ENCODE peak calls at places on chromosomes 6 and 20, in six cellular contexts. One of them, this sample, is unnamed.

GRCh38 chr6:145153495-145153894 is 581.8 kb downstream of the EPM2A start:
- DNase-seq in BE2C: no peak
- DNase-seq in colonic mucosa: no peak
- DNase-seq in heart left ventricle: no peak
- DNase-seq in stomach: no peak
- DNase-seq in IMR-90: no peak
- DNase-seq in this sample: no peak

GRCh38 chr6:145442110-145442509 is 293.2 kb downstream of the EPM2A start:
- DNase-seq in BE2C: no peak
- DNase-seq in colonic mucosa: no peak
- DNase-seq in heart left ventricle: no peak
- DNase-seq in stomach: no peak
- DNase-seq in IMR-90: no peak
- DNase-seq in this sample: no peak

GRCh38 chr6:13146429-13146828 is 181.9 kb downstream of the TBC1D7 start:
- DNase-seq in BE2C: no peak
- DNase-seq in colonic mucosa: no peak
- DNase-seq in heart left ventricle: no peak
- DNase-seq in stomach: no peak
- DNase-seq in IMR-90: no peak
- DNase-seq in this sample: peak; percentile 65

GRCh38 chr6:28003059-28003458 is 46.0 kb downstream of the OR2B6 start:
- DNase-seq in BE2C: no peak
- DNase-seq in colonic mucosa: peak; percentile 32
- DNase-seq in heart left ventricle: no peak
- DNase-seq in stomach: no peak
- DNase-seq in IMR-90: no peak
- DNase-seq in this sample: no peak

GRCh38 chr6:31228484-31228883 is 43.4 kb downstream of the HLA-C start:
- DNase-seq in BE2C: no peak
- DNase-seq in colonic mucosa: peak; percentile 62
- DNase-seq in heart left ventricle: no peak
- DNase-seq in stomach: no peak
- DNase-seq in IMR-90: no peak
- DNase-seq in this sample: no peak

GRCh38 chr6:132530293-132530974 is 7.6 kb upstream of the TAAR9 start:
- DNase-seq in BE2C: peak; percentile 71
- DNase-seq in colonic mucosa: peak; percentile 74
- DNase-seq in heart left ventricle: peak; percentile 26
- DNase-seq in stomach: peak; percentile 57
- DNase-seq in IMR-90: peak; percentile 69
- DNase-seq in this sample: peak; percentile 82

GRCh38 chr6:36956111-36956820 is 1.7 kb downstream of the PI16 start:
- DNase-seq in BE2C: no peak
- DNase-seq in colonic mucosa: no peak
- DNase-seq in heart left ventricle: no peak
- DNase-seq in stomach: peak; percentile 63
- DNase-seq in IMR-90: no peak
- DNase-seq in this sample: no peak

GRCh38 chr6:21831531-21832291 is 238.2 kb downstream of the SOX4 start:
- DNase-seq in BE2C: no peak
- DNase-seq in colonic mucosa: no peak
- DNase-seq in heart left ventricle: no peak
- DNase-seq in stomach: no peak
- DNase-seq in IMR-90: peak; percentile 55
- DNase-seq in this sample: no peak

GRCh38 chr6:3359091-3359752 is 97.6 kb downstream of the SLC22A23 start:
- DNase-seq in BE2C: no peak
- DNase-seq in colonic mucosa: no peak
- DNase-seq in heart left ventricle: no peak
- DNase-seq in stomach: no peak
- DNase-seq in IMR-90: peak; percentile 31
- DNase-seq in this sample: no peak

GRCh38 chr20:24972341-24972740 is 20.2 kb downstream of the APMAP start:
- DNase-seq in BE2C: no peak
- DNase-seq in colonic mucosa: peak; percentile 10
- DNase-seq in heart left ventricle: no peak
- DNase-seq in stomach: no peak
- DNase-seq in IMR-90: no peak
- DNase-seq in this sample: no peak

GRCh38 chr6:76742919-76743318 is 670.5 kb upstream of the IMPG1 start:
- DNase-seq in BE2C: no peak
- DNase-seq in colonic mucosa: no peak
- DNase-seq in heart left ventricle: no peak
- DNase-seq in stomach: no peak
- DNase-seq in IMR-90: no peak
- DNase-seq in this sample: no peak

GRCh38 chr6:158784505-158784904 is 34.7 kb downstream of the EZR start:
- DNase-seq in BE2C: no peak
- DNase-seq in colonic mucosa: no peak
- DNase-seq in heart left ventricle: no peak
- DNase-seq in stomach: peak; percentile 24
- DNase-seq in IMR-90: peak; percentile 70
- DNase-seq in this sample: no peak

GRCh38 chr6:51025082-51025777 is 206.6 kb downstream of the TFAP2B start:
- DNase-seq in BE2C: no peak
- DNase-seq in colonic mucosa: no peak
- DNase-seq in heart left ventricle: no peak
- DNase-seq in stomach: no peak
- DNase-seq in IMR-90: peak; percentile 7
- DNase-seq in this sample: no peak

GRCh38 chr6:28449056-28449455 is 5.8 kb upstream of the ZSCAN23 start:
- DNase-seq in BE2C: no peak
- DNase-seq in colonic mucosa: no peak
- DNase-seq in heart left ventricle: no peak
- DNase-seq in stomach: no peak
- DNase-seq in IMR-90: no peak
- DNase-seq in this sample: no peak

GRCh38 chr6:42551202-42551601 is 12.6 kb upstream of the UBR2 start:
- DNase-seq in BE2C: no peak
- DNase-seq in colonic mucosa: no peak
- DNase-seq in heart left ventricle: no peak
- DNase-seq in stomach: no peak
- DNase-seq in IMR-90: peak; percentile 47
- DNase-seq in this sample: no peak

GRCh38 chr6:40552926-40553325 is 34.2 kb downstream of the LRFN2 start:
- DNase-seq in BE2C: no peak
- DNase-seq in colonic mucosa: no peak
- DNase-seq in heart left ventricle: no peak
- DNase-seq in stomach: no peak
- DNase-seq in IMR-90: no peak
- DNase-seq in this sample: no peak

GRCh38 chr6:72084992-72085569 is 198.7 kb downstream of the RIMS1 start:
- DNase-seq in BE2C: no peak
- DNase-seq in colonic mucosa: no peak
- DNase-seq in heart left ventricle: no peak
- DNase-seq in stomach: no peak
- DNase-seq in IMR-90: peak; percentile 18
- DNase-seq in this sample: peak; percentile 35

GRCh38 chr20:37262516-37262915 is 902 bp upstream of the GHRH start:
- DNase-seq in BE2C: no peak
- DNase-seq in colonic mucosa: no peak
- DNase-seq in heart left ventricle: no peak
- DNase-seq in stomach: no peak
- DNase-seq in IMR-90: no peak
- DNase-seq in this sample: no peak
- H3K27me3 ChIP-seq in BE2C: no peaks in the 10 kb centered on the region
- H3K27me3 ChIP-seq in colonic mucosa: no peaks in the 10 kb centered on the region
- H3K27me3 ChIP-seq in heart left ventricle: peaks cover 31% of the 10 kb centered on the region
- H3K27me3 ChIP-seq in stomach: peaks cover 6% of the 10 kb centered on the region
- H3K27me3 ChIP-seq in IMR-90: peaks cover 44% of the 10 kb centered on the region
- H3K27me3 ChIP-seq in this sample: peaks cover 6% of the 10 kb centered on the region

GRCh38 chr20:4989570-4989969 is 11.7 kb downstream of the SLC23A2 start:
- DNase-seq in BE2C: no peak
- DNase-seq in colonic mucosa: no peak
- DNase-seq in heart left ventricle: no peak
- DNase-seq in stomach: no peak
- DNase-seq in IMR-90: no peak
- DNase-seq in this sample: no peak
- H3K4me1 ChIP-seq in BE2C: no peaks in the 10 kb centered on the region
- H3K4me1 ChIP-seq in colonic mucosa: no peaks in the 10 kb centered on the region
- H3K4me1 ChIP-seq in heart left ventricle: no peaks in the 10 kb centered on the region
- H3K4me1 ChIP-seq in stomach: no peaks in the 10 kb centered on the region
- H3K4me1 ChIP-seq in IMR-90: no peaks in the 10 kb centered on the region
- H3K4me1 ChIP-seq in this sample: no peaks in the 10 kb centered on the region

GRCh38 chr6:163513570-163514166 is 99.2 kb downstream of the QKI start:
- DNase-seq in BE2C: no peak
- DNase-seq in colonic mucosa: no peak
- DNase-seq in heart left ventricle: no peak
- DNase-seq in stomach: peak; percentile 48
- DNase-seq in IMR-90: no peak
- DNase-seq in this sample: no peak

GRCh38 chr6:163513003-163513402 is 98.5 kb downstream of the QKI start:
- DNase-seq in BE2C: no peak
- DNase-seq in colonic mucosa: no peak
- DNase-seq in heart left ventricle: no peak
- DNase-seq in stomach: no peak
- DNase-seq in IMR-90: no peak
- DNase-seq in this sample: no peak

GRCh38 chr6:163504984-163505640 is 90.6 kb downstream of the QKI start:
- DNase-seq in BE2C: no peak
- DNase-seq in colonic mucosa: no peak
- DNase-seq in heart left ventricle: no peak
- DNase-seq in stomach: no peak
- DNase-seq in IMR-90: no peak
- DNase-seq in this sample: no peak

GRCh38 chr6:163507965-163508364 is 93.4 kb downstream of the QKI start:
- DNase-seq in BE2C: no peak
- DNase-seq in colonic mucosa: no peak
- DNase-seq in heart left ventricle: no peak
- DNase-seq in stomach: no peak
- DNase-seq in IMR-90: peak; percentile 8
- DNase-seq in this sample: no peak
- H3K9me3 ChIP-seq in BE2C: peaks cover 9% of the 10 kb centered on the region
- H3K9me3 ChIP-seq in colonic mucosa: no peaks in the 10 kb centered on the region
- H3K9me3 ChIP-seq in heart left ventricle: peaks cover 19% of the 10 kb centered on the region
- H3K9me3 ChIP-seq in stomach: no peaks in the 10 kb centered on the region
- H3K9me3 ChIP-seq in IMR-90: peaks cover 14% of the 10 kb centered on the region
- H3K9me3 ChIP-seq in this sample: peaks cover 39% of the 10 kb centered on the region

GRCh38 chr6:150024646-150025155 is 631 bp downstream of the RAET1L start:
- DNase-seq in BE2C: no peak
- DNase-seq in colonic mucosa: no peak
- DNase-seq in heart left ventricle: no peak
- DNase-seq in stomach: no peak
- DNase-seq in IMR-90: no peak
- DNase-seq in this sample: no peak
- H3K27me3 ChIP-seq in BE2C: peaks cover 33% of the 10 kb centered on the region
- H3K27me3 ChIP-seq in colonic mucosa: peaks cover 7% of the 10 kb centered on the region
- H3K27me3 ChIP-seq in heart left ventricle: peaks cover 40% of the 10 kb centered on the region
- H3K27me3 ChIP-seq in stomach: peaks cover 65% of the 10 kb centered on the region
- H3K27me3 ChIP-seq in IMR-90: peaks cover 62% of the 10 kb centered on the region
- H3K27me3 ChIP-seq in this sample: peaks cover 29% of the 10 kb centered on the region

GRCh38 chr6:39050453-39051112 is 2.0 kb downstream of the GLP1R start:
- DNase-seq in BE2C: no peak
- DNase-seq in colonic mucosa: no peak
- DNase-seq in heart left ventricle: no peak
- DNase-seq in stomach: no peak
- DNase-seq in IMR-90: no peak
- DNase-seq in this sample: no peak
- H3K4me1 ChIP-seq in BE2C: no peaks in the 10 kb centered on the region
- H3K4me1 ChIP-seq in colonic mucosa: no peaks in the 10 kb centered on the region
- H3K4me1 ChIP-seq in heart left ventricle: peaks cover 6% of the 10 kb centered on the region
- H3K4me1 ChIP-seq in stomach: peaks cover 13% of the 10 kb centered on the region
- H3K4me1 ChIP-seq in IMR-90: no peaks in the 10 kb centered on the region
- H3K4me1 ChIP-seq in this sample: no peaks in the 10 kb centered on the region

DNA sequence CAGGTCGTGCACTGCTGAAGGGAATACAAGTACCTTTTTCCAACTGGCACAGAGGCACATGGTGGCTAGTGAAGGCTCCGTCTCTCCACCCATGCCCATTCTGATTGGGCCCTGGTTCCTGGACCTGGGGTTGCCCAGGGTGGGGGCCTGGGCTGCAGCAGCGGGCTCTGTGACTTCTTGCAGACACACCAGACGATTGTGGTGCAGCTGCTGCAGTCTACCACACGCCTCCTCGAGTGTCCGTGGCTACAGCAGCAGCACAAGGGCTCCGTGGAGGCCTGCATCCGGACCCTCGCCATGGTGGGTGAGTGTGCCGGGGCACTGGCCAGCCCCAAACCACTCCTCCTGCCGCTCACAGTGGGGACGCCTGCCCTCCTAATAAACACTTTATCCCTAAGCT is 29.2 kb downstream of the UQCC2 start:
- DNase-seq in BE2C: no peak
- DNase-seq in colonic mucosa: no peak
- DNase-seq in heart left ventricle: no peak
- DNase-seq in stomach: no peak
- DNase-seq in IMR-90: no peak
- DNase-seq in this sample: no peak
- H3K9me3 ChIP-seq in BE2C: no peaks in the 10 kb centered on the region
- H3K9me3 ChIP-seq in colonic mucosa: no peaks in the 10 kb centered on the region
- H3K9me3 ChIP-seq in heart left ventricle: no peaks in the 10 kb centered on the region
- H3K9me3 ChIP-seq in stomach: no peaks in the 10 kb centered on the region
- H3K9me3 ChIP-seq in IMR-90: no peaks in the 10 kb centered on the region
- H3K9me3 ChIP-seq in this sample: no peaks in the 10 kb centered on the region

GRCh38 chr20:46315311-46315710 is 7.0 kb upstream of the CDH22 start:
- DNase-seq in BE2C: no peak
- DNase-seq in colonic mucosa: no peak
- DNase-seq in heart left ventricle: no peak
- DNase-seq in stomach: no peak
- DNase-seq in IMR-90: no peak
- DNase-seq in this sample: no peak
- H3K27me3 ChIP-seq in BE2C: peaks cover 11% of the 10 kb centered on the region
- H3K27me3 ChIP-seq in colonic mucosa: peaks cover 39% of the 10 kb centered on the region
- H3K27me3 ChIP-seq in heart left ventricle: peaks cover 89% of the 10 kb centered on the region
- H3K27me3 ChIP-seq in stomach: peaks cover 98% of the 10 kb centered on the region
- H3K27me3 ChIP-seq in IMR-90: peaks cover 88% of the 10 kb centered on the region
- H3K27me3 ChIP-seq in this sample: peaks cover 56% of the 10 kb centered on the region

DNA sequence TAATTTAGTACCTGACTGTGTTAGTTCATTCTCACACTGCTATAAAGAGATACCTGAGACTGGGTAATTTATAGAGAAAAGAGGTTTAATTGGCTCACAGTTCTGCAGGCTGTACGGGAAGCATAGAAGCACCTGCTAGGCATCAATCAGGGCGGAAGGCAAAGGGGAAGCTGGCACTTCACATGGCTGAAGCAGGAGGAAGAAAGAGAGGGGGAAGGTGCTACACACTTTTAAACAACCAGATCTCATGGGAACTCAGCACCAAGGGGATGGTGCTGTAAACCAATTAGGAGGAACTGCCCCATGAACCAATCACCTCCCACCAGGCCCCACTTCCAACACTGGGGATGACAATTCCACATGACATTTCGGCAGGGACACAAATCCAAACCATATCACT is 24.2 kb downstream of the SHLD1 start:
- DNase-seq in BE2C: no peak
- DNase-seq in colonic mucosa: no peak
- DNase-seq in heart left ventricle: no peak
- DNase-seq in stomach: no peak
- DNase-seq in IMR-90: no peak
- DNase-seq in this sample: peak; percentile 24
- H3K4me1 ChIP-seq in BE2C: no peaks in the 10 kb centered on the region
- H3K4me1 ChIP-seq in colonic mucosa: peaks cover 4% of the 10 kb centered on the region
- H3K4me1 ChIP-seq in heart left ventricle: peaks cover 20% of the 10 kb centered on the region
- H3K4me1 ChIP-seq in stomach: peaks cover 4% of the 10 kb centered on the region
- H3K4me1 ChIP-seq in IMR-90: no peaks in the 10 kb centered on the region
- H3K4me1 ChIP-seq in this sample: no peaks in the 10 kb centered on the region

DNA sequence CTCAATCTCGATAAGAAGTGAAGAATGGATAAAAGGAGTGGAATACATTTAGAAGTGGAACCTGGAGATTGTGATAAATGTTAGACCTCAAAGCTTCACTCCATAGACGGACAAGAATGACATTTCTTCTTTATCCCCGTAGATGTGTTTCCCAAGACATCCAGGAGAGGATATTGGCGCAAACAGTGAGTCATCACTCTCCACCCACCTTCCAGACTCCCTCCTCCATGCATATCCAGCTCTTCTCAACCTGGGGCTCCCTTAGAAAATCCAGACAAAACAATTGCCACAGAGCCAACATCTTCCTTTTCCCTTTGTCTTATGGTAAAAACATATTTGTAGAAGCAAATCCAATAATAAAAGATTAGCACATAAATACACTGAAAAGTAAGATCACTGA is 586.1 kb downstream of the PTPRT start:
- DNase-seq in BE2C: no peak
- DNase-seq in colonic mucosa: no peak
- DNase-seq in heart left ventricle: no peak
- DNase-seq in stomach: no peak
- DNase-seq in IMR-90: no peak
- DNase-seq in this sample: no peak
- H3K9me3 ChIP-seq in BE2C: no peaks in the 10 kb centered on the region
- H3K9me3 ChIP-seq in colonic mucosa: no peaks in the 10 kb centered on the region
- H3K9me3 ChIP-seq in heart left ventricle: no peaks in the 10 kb centered on the region
- H3K9me3 ChIP-seq in stomach: no peaks in the 10 kb centered on the region
- H3K9me3 ChIP-seq in IMR-90: peaks cover 27% of the 10 kb centered on the region
- H3K9me3 ChIP-seq in this sample: no peaks in the 10 kb centered on the region